ENCODE peak calls at places on chromosomes 1 and 21, in six cellular contexts. I, G, K, X, O and S are unnamed samples.

GRCh38 chr1:18874600-18874999 is 15.1 kb upstream of the TAS1R2 start:
- DNase-seq in K (no peak), I (no peak), G (no peak), O (no peak), X (no peak), S (no peak)

GRCh38 chr1:153233448-153233847 is 16.1 kb downstream of the PRR9 start:
- DNase-seq in O (no peak), I (no peak), K (no peak), X (no peak), G (no peak), S (no peak)

GRCh38 chr1:222923506-222923905 is 108.7 kb downstream of the DISP1 start:
- DNase-seq in X (no peak), O (no peak), K (no peak), I (no peak), G (no peak), S (no peak)

GRCh38 chr1:81414417-81415087 is 386.2 kb upstream of the ADGRL2 start:
- DNase-seq in G (peak), I (peak), X (peak), O (no peak), K (peak), S (peak)

GRCh38 chr1:183841550-183841949 is 36.6 kb downstream of the RGL1 start:
- DNase-seq in I (no peak), K (no peak), G (no peak), X (peak), O (no peak), S (no peak)

GRCh38 chr1:68975534-68975933 is 478.7 kb upstream of the DEPDC1 start:
- DNase-seq in G (no peak), X (no peak), O (no peak), I (no peak), K (no peak), S (no peak)

GRCh38 chr1:167416506-167416905 is 101.8 kb downstream of the CD247 start:
- DNase-seq in O (no peak), I (no peak), K (no peak), G (no peak), X (no peak), S (no peak)

GRCh38 chr1:221263831-221264767 is 384.9 kb downstream of the HLX start:
- DNase-seq in G (peak), O (peak), X (peak), K (peak), I (peak), S (peak)

GRCh38 chr21:39109596-39110210 is 73.5 kb downstream of the PSMG1 start:
- DNase-seq in O (no peak), X (no peak), I (no peak), K (no peak), G (no peak), S (no peak)

GRCh38 chr1:161473363-161473762 is 31.9 kb upstream of the FCGR2A start:
- DNase-seq in X (no peak), O (peak), K (no peak), G (peak), I (no peak), S (peak)

GRCh38 chr1:157044326-157044725 is 1.2 kb downstream of the ARHGEF11 start:
- DNase-seq in G (no peak), I (no peak), K (no peak), O (no peak), X (no peak), S (no peak)

GRCh38 chr1:8315573-8316475 is 2.1 kb upstream of the SLC45A1 start:
- DNase-seq in O (peak), I (no peak), K (no peak), G (peak), X (no peak), S (peak)

GRCh38 chr1:11920239-11920903 is 5.9 kb downstream of the KIAA2013 start:
- DNase-seq in K (no peak), G (no peak), I (no peak), X (no peak), O (no peak), S (no peak)

DNA sequence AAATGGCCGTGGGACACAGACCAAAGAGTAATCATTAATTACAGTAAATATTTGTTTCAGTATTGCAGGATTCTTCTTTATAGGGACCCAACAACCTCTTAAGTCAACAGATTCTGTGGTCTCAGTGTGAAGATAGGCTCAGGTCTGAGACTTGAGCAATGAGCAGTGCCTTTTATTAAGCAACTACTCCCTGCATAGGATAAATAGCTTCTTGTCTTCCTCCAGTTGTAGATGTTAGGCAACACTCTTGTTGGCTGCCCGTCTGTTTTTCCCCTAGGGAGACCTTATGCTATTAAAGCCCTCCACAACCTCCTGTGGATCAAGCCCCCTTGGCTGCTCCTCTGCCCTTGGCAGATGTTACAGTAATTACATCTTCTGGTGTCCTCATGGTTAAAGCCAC is 1.9 kb upstream of the OMA1 start:
- DNase-seq in X (no peak), K (no peak), I (no peak), G (no peak), O (peak), S (peak)
- TF ChIP-seq MYC in X (no peak), K (no peak), I (no peak), G (no peak), O (no peak), S (no peak)

GRCh38 chr1:215273838-215274516 is 191.4 kb downstream of the KCNK2 start:
- DNase-seq in K (peak), I (no peak), X (no peak), G (no peak), O (no peak), S (no peak)

GRCh38 chr1:215277537-215277936 is 195.0 kb downstream of the KCNK2 start:
- DNase-seq in K (peak), O (no peak), X (no peak), G (no peak), I (no peak), S (no peak)

GRCh38 chr1:215282557-215282956 is 200.0 kb downstream of the KCNK2 start:
- DNase-seq in X (no peak), G (no peak), O (no peak), K (peak), I (no peak), S (no peak)

GRCh38 chr1:215279682-215280081 is 197.1 kb downstream of the KCNK2 start:
- DNase-seq in G (no peak), K (peak), I (no peak), X (no peak), O (no peak), S (no peak)

GRCh38 chr1:215276582-215276981 is 194.0 kb downstream of the KCNK2 start:
- DNase-seq in I (no peak), K (no peak), O (no peak), X (no peak), G (no peak), S (no peak)
- TF ChIP-seq CTCF in I (no peak), K (no peak), O (no peak), X (no peak), G (no peak), S (no peak)

DNA sequence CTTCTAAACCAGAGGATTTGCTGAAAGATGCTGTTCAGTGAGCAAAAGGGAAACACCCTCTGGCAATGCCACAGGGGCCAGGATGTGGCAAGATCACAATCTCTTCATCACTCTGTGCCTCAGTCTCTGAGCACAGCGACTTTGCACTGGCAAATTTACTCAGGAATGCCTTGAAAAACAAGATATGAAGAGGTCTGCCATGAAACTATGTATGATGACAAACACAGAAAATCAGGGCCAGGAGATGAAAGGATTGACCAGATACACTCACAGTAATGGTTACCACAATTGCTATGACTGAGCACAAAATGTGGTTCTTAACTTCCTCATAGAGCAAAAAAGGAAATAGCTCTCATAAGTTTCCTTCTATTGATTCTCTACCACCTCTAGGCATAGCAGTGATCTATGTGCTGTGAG is 5.8 kb downstream of the TTC13 start:
- DNase-seq in G (no peak), I (no peak), O (peak), X (peak), K (peak), S (peak)
- TF ChIP-seq MYC in G (no peak), I (no peak), O (no peak), X (no peak), K (no peak), S (no peak)

DNA sequence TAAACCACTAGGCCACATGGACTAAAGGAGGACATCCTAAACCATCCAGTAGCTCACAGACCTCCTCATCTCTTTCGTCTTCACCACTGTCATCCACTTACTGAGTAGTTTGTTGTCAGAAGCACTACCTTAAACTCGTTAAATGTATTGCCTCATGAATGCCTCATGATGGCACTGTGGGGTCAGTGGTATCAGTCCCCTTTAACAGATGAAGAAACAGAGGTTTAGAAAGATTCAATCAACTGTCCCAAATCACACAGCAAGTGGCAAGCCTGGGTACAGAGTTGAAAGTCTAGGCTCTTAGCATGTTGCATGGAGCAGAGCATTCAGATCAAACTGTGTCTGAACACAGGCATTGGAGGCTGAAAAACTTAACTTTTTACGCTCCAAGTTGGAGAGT is 183.6 kb upstream of the KIAA0040 start:
- DNase-seq in O (peak), K (peak), I (no peak), X (no peak), G (peak), S (peak)
- TF ChIP-seq CTCF in O (peak), K (peak), I (peak), X (peak), G (peak), S (peak)

GRCh38 chr1:110493059-110493458 is 25.9 kb downstream of the KCNA10 start:
- DNase-seq in K (no peak), X (no peak), I (no peak), O (no peak), G (no peak), S (no peak)

GRCh38 chr1:110494036-110494435 is 24.9 kb downstream of the KCNA10 start:
- DNase-seq in G (no peak), O (no peak), X (no peak), K (no peak), I (no peak), S (no peak)

GRCh38 chr1:110494522-110495406 is 24.2 kb downstream of the KCNA10 start:
- DNase-seq in O (no peak), G (no peak), K (peak), X (no peak), I (no peak), S (no peak)

GRCh38 chr1:110490791-110491451 is 28.1 kb downstream of the KCNA10 start:
- DNase-seq in O (no peak), X (no peak), I (no peak), G (no peak), K (no peak), S (peak)

GRCh38 chr1:110492573-110492972 is 26.4 kb downstream of the KCNA10 start:
- DNase-seq in I (no peak), G (no peak), O (no peak), K (no peak), X (no peak), S (no peak)
- TF ChIP-seq MYC in I (no peak), G (no peak), O (no peak), K (no peak), X (no peak), S (no peak)

DNA sequence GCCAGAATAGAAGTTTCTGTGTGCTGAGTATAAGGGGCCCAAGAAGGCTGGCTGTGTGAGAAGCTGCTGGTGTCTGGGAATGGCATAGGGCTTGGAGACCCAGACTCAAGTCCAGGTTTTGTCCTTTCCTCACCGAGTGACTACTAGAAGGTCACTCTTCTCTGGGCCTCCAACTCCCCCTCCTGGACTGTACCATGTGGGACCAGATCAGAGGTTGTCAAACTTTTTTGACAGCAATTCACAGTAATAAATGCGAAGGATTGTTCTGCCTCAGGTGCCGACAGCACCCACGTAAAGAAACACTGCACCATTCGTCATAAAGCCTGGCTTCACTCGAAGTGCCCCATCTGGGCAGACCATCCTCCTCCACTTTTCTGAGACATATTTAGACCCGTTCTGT is 29.0 kb downstream of the PKP1 start:
- DNase-seq in G (peak), I (no peak), K (no peak), O (no peak), X (no peak), S (no peak)
- TF ChIP-seq CTCF in G (no peak), I (no peak), K (no peak), O (no peak), X (no peak), S (no peak)

DNA sequence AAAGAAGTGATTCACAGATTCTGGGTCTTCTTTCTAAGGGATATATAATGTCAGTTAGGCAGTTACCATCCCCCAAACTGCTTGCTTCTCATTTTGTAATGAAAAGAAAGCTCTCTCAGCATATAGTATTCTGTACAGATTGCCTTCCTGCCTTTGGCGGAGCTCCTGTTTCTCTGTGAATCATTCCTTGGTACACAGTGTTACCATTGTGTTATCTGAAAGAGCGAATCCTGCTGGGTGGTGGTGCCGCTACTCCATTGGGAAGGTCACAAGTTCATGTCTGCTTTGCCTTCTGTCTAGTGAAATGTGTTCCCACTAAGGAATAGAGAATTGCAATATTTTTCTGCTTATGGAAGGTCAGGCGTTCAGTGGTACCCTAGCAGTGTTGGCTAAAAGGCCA is 186.4 kb downstream of the PDE4B start:
- DNase-seq in I (no peak), X (no peak), O (no peak), K (no peak), G (peak), S (no peak)
- TF ChIP-seq MYC in I (no peak), X (no peak), O (no peak), K (no peak), G (no peak), S (no peak)

GRCh38 chr1:203625623-203626189 is 926 bp upstream of the ATP2B4 start:
- DNase-seq in G (peak), O (peak), K (peak), X (peak), I (peak), S (peak)
- TF ChIP-seq CTCF in G (peak), O (peak), K (peak), X (peak), I (peak), S (no peak)